ENCODE peak calls at places on chromosomes 13 and 19, in four cellular contexts. P is body of pancreas, F is upper lobe of left lung, L is fibroblast of lung. J is an unnamed sample.

GRCh38 chr19:30084390-30084819 is 142.4 kb downstream of the URI1 start:
- DNase-seq in P (no peak), F (no peak), L (no peak), J (peak; percentile 40)

GRCh38 chr19:38068851-38069250 is 155.2 kb downstream of the DPF1 start:
- DNase-seq in P (no peak), F (no peak), L (no peak), J (no peak)

GRCh38 chr13:42747399-42747873 is 33.9 kb upstream of the FAM216B start:
- DNase-seq in P (no peak), F (no peak), L (peak; percentile 96), J (no peak)

GRCh38 chr13:39037410-39037879 is 444 bp downstream of the PROSER1 start:
- DNase-seq in P (no peak), F (peak; percentile 95), L (no peak), J (no peak)

GRCh38 chr13:113448545-113448884 is 4.8 kb downstream of the ADPRHL1 start:
- DNase-seq in P (peak; percentile 83), F (peak; percentile 47), L (no peak), J (peak; percentile 46)

GRCh38 chr19:38429055-38429810 is 3.2 kb upstream of the RASGRP4 start:
- DNase-seq in P (no peak), F (no peak), L (no peak), J (no peak)

GRCh38 chr13:23671367-23671766 is 101.2 kb downstream of the TNFRSF19 start:
- DNase-seq in P (no peak), F (no peak), L (peak; percentile 53), J (no peak)

GRCh38 chr19:8335343-8336071 is 7.6 kb downstream of the KANK3 start:
- DNase-seq in P (no peak), F (peak; percentile 88), L (no peak), J (no peak)

GRCh38 chr19:44611812-44612295 is 1.5 kb upstream of the IGSF23 start:
- DNase-seq in P (peak; percentile 33), F (no peak), L (no peak), J (no peak)

GRCh38 chr19:3285647-3286176 is 61.3 kb downstream of the CELF5 start:
- DNase-seq in P (no peak), F (peak; percentile 89), L (peak; percentile 5), J (peak; percentile 32)

GRCh38 chr19:1518471-1518870 is 5.4 kb upstream of the PLK5 start:
- DNase-seq in P (no peak), F (no peak), L (no peak), J (no peak)

GRCh38 chr19:33306191-33306590 is 3.9 kb upstream of the CEBPA start:
- DNase-seq in P (no peak), F (no peak), L (no peak), J (no peak)

GRCh38 chr13:31174018-31174417 is 12.3 kb upstream of the HSPH1 start:
- DNase-seq in P (no peak), F (no peak), L (peak; percentile 33), J (no peak)

GRCh38 chr19:20247016-20247683 is 80.1 kb downstream of the ZNF486 start:
- DNase-seq in P (peak; percentile 54), F (no peak), L (peak; percentile 1), J (peak; percentile 19)

GRCh38 chr13:100506154-100506553 is 82.4 kb downstream of the GGACT start:
- DNase-seq in P (no peak), F (no peak), L (no peak), J (no peak)

GRCh38 chr19:48806818-48807589 is 3.8 kb downstream of the BCAT2 start:
- DNase-seq in P (peak; percentile 49), F (peak; percentile 53), L (peak; percentile 40), J (no peak)

GRCh38 chr19:50203281-50204080 is at the start of gene MYH14:
- DNase-seq in P (peak; percentile 98), F (peak; percentile 95), L (peak; percentile 3), J (peak; percentile 84)

GRCh38 chr13:74930402-74931165 is 551.4 kb downstream of the TBC1D4 start:
- DNase-seq in P (no peak), F (no peak), L (peak; percentile 74), J (no peak)

GRCh38 chr19:53849237-53849676 is 18.4 kb upstream of the MYADM start:
- DNase-seq in P (no peak), F (no peak), L (peak; percentile 73), J (no peak)

GRCh38 chr19:55652311-55653078 is 2.3 kb upstream of the U2AF2 start:
- DNase-seq in P (no peak), F (peak; percentile 90), L (no peak), J (no peak)

GRCh38 chr13:41196620-41197019 is 2.3 kb upstream of the KBTBD7 start:
- DNase-seq in P (no peak), F (no peak), L (no peak), J (no peak)

GRCh38 chr19:54179921-54180452 is 7.0 kb upstream of the TMC4 start:
- DNase-seq in P (no peak), F (no peak), L (peak; percentile 64), J (no peak)

GRCh38 chr19:55226273-55226672 is 2.3 kb downstream of the TMEM86B start:
- DNase-seq in P (no peak), F (no peak), L (no peak), J (no peak)

GRCh38 chr19:39502640-39503417 is 4.1 kb downstream of the DLL3 start:
- DNase-seq in P (peak; percentile 43), F (peak; percentile 94), L (peak; percentile 69), J (peak; percentile 43)

GRCh38 chr13:23628765-23629565 is 58.8 kb downstream of the TNFRSF19 start:
- DNase-seq in P (no peak), F (no peak), L (peak; percentile 45), J (no peak)

GRCh38 chr19:11261431-11261901 is 858 bp downstream of the DOCK6 start:
- DNase-seq in P (no peak), F (no peak), L (no peak), J (no peak)

GRCh38 chr13:98890186-98890585 is 87.7 kb downstream of the DOCK9 start:
- DNase-seq in P (no peak), F (no peak), L (peak; percentile 96), J (no peak)

GRCh38 chr13:110914293-110915056 is 394 bp downstream of the ANKRD10 start:
- DNase-seq in P (peak; percentile 74), F (peak; percentile 97), L (peak; percentile 78), J (peak; percentile 83)

GRCh38 chr13:49351871-49352270 is 92.0 kb downstream of the CAB39L start:
- DNase-seq in P (no peak), F (no peak), L (peak; percentile 93), J (no peak)

GRCh38 chr19:1363599-1363998 is 20.1 kb upstream of the NDUFS7 start:
- DNase-seq in P (no peak), F (no peak), L (no peak), J (no peak)

GRCh38 chr13:84821261-84821660 is 939.0 kb upstream of the SLITRK1 start:
- DNase-seq in P (no peak), F (no peak), L (peak; percentile 11), J (no peak)

GRCh38 chr19:15288146-15288963 is 44.0 kb downstream of the BRD4 start:
- DNase-seq in P (peak; percentile 32), F (peak; percentile 75), L (no peak), J (no peak)

GRCh38 chr19:24098359-24098758 is 11.4 kb downstream of the ZNF254 start:
- DNase-seq in P (no peak), F (no peak), L (peak; percentile 42), J (no peak)

GRCh38 chr19:42488783-42489521 is 39.3 kb downstream of the CEACAM1 start:
- DNase-seq in P (peak; percentile 44), F (no peak), L (no peak), J (no peak)

GRCh38 chr19:47158367-47158791 is 27.7 kb downstream of the SAE1 start:
- DNase-seq in P (no peak), F (no peak), L (no peak), J (no peak)

GRCh38 chr19:11435833-11436313 is 438 bp downstream of the PRKCSH start:
- DNase-seq in P (no peak), F (no peak), L (peak; percentile 31), J (no peak)

GRCh38 chr19:2883686-2884439 is 16.7 kb downstream of the ZNF556 start:
- DNase-seq in P (no peak), F (no peak), L (no peak), J (no peak)

GRCh38 chr13:39942901-39943273 is 287.4 kb downstream of the COG6 start:
- DNase-seq in P (peak; percentile 81), F (no peak), L (peak; percentile 79), J (peak; percentile 75)

DNA sequence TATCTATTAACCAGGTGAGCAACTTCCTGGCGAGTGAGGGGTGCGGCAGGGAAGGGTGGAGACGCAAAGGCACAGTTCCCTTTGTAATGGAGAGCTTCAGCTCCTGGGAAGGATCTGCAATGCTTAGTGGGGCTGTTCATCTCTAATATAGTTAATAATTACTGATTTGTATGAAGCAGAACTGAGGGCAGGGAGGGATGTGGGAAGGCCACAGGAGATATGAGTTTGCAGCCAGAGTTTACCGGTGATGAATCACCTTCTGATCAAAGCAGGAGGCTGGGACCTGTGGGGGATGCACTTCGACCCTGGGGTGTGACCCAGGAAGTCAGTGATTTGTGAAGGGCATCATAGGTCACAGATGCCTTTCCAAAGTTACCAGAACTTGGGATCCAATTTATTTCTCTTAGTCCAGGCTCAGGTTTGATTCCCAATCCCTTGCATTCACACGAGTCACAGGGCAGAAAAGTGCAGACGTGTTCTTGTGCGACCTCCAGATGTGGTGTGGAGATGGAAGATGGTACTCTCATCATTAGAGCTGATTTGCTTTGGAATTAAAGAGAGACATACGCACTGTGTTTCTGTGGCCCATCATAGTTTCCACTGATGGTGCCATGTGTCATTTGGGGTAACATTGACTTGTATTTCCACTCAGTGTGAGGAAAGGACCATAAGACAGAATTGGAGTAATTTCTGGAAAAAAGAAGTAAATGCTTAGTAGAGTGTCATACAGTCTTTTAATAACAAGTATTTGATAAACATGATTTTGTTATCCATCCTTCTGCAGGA is 55.0 kb downstream of the LRCH1 start:
- DNase-seq in P (no peak), F (no peak), L (no peak), J (no peak)
- H3K27ac ChIP-seq in P (no peak overlapping the region), F (peak overlapping the region; percentile 64), L (no peak overlapping the region), J (no peak overlapping the region)

DNA sequence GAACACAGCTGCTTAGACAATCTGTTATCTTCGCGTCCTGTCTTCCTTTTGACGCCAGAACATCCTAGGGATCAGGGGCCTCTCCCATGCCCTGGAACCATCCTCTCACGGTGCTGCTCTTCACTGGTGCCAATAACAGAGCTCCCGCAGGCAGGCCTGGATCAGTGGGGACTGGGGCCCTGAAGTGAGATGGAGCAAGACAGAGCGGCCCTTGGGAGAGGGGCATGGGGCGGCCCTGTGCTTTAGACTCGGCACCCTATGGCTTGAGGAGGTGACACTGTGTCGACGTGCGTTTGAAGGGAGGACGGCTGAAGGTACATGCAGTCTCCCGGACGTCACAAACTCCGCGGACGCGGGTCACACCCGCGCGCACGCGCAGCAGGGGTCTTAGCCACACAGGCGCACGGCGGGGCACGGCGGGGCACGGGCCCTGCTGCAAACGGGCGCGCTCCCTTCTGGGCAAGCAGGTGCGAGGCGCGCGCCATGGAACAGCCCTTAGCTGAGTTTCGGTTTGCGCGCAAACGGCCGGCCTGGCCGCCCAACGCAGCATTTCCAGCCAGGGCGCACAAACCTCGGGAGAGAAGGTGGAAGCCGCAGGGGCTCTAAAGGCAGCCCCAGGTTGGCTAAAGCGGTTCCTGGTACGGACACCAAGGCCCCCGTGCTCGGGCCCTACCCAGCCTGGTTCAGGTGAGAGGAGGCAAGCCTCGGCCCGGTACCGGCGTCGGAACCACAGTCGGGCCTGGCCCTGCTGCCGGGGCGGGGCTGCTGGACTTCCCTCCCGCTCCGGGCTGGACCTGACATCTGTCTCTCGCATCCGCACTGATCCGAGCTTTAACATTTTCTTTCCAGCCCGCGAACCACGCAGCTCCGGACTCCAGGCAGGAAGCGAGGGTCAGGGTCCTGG is 16.5 kb upstream of the RNF17 start:
- DNase-seq in P (no peak), F (peak; percentile 86), L (peak; percentile 15), J (no peak)
- H3K36me3 ChIP-seq in P (no peaks in the 10 kb centered on the region), F (no peaks in the 10 kb centered on the region), L (no peaks in the 10 kb centered on the region), J (no peaks in the 10 kb centered on the region)

GRCh38 chr19:5351731-5352228 is 11.2 kb upstream of the PTPRS start:
- DNase-seq in P (no peak), F (no peak), L (no peak), J (no peak)
- H3K4me3 ChIP-seq in P (no peak overlapping the region), F (no peak overlapping the region), L (no peak overlapping the region), J (no peak overlapping the region)

GRCh38 chr19:4337906-4338440 is 654 bp downstream of the STAP2 start:
- DNase-seq in P (no peak), F (no peak), L (peak; percentile 31), J (peak; percentile 70)
- H3K27ac ChIP-seq in P (peak overlapping the region; percentile 57), F (peak overlapping the region; percentile 86), L (no peak overlapping the region), J (peak overlapping the region; percentile 79)